ENCODE peak calls at places on chromosomes 11 and 22, in five cellular contexts. A, O, C, M and R are unnamed samples.

GRCh38 chr11:47498149-47498548 is 49.2 kb upstream of the RAPSN start:
- DNase-seq in A (no peak), O (no peak), C (no peak), M (no peak), R (no peak)

GRCh38 chr11:126082251-126083109 is 19.8 kb upstream of the CDON start:
- DNase-seq in A (no peak), O (no peak), C (no peak), M (no peak), R (no peak)

GRCh38 chr22:37211853-37212173 is 464 bp downstream of the SSTR3 start:
- DNase-seq in A (no peak), O (no peak), C (no peak), M (no peak), R (no peak)

GRCh38 chr11:101323997-101324396 is 194.4 kb upstream of the PGR start:
- DNase-seq in A (no peak), O (no peak), C (no peak), M (peak), R (no peak)

GRCh38 chr22:29479417-29480261 is at the start of gene NEFH:
- DNase-seq in A (no peak), O (no peak), C (no peak), M (no peak), R (no peak)

GRCh38 chr11:64268687-64269379 is 15.6 kb downstream of the BAD start:
- DNase-seq in A (peak), O (no peak), C (peak), M (peak), R (no peak)

GRCh38 chr11:92342034-92342433 is 117.4 kb downstream of the FAT3 start:
- DNase-seq in A (no peak), O (no peak), C (no peak), M (no peak), R (no peak)

GRCh38 chr22:28369849-28370248 is 309.8 kb downstream of the TTC28 start:
- DNase-seq in A (no peak), O (no peak), C (no peak), M (no peak), R (no peak)

GRCh38 chr22:18116634-18117033 is 6.0 kb downstream of the TUBA8 start:
- DNase-seq in A (no peak), O (no peak), C (no peak), M (no peak), R (no peak)

GRCh38 chr22:20117656-20118571 is 888 bp upstream of the TRMT2A start:
- DNase-seq in A (no peak), O (no peak), C (peak), M (peak), R (no peak)

GRCh38 chr22:32158712-32159533 is at the start of gene C22orf42:
- DNase-seq in A (no peak), O (no peak), C (no peak), M (no peak), R (no peak)

GRCh38 chr11:114215871-114216803 is 80.1 kb upstream of the NNMT start:
- DNase-seq in A (no peak), O (no peak), C (no peak), M (no peak), R (no peak)

GRCh38 chr11:74714904-74715303 is 16.3 kb downstream of the CHRDL2 start:
- DNase-seq in A (no peak), O (no peak), C (no peak), M (no peak), R (no peak)